ENCODE peak calls at places on chromosome 7, in seven cellular contexts. W, C, S, R, U, A and T are unnamed samples. For H3K4me1, the result is how much of the 10 kb centered on the place peaks cover.

GRCh38 chr7:99079104-99079503 is 64.8 kb downstream of the SMURF1 start:
- DNase-seq in S (peak), W (no peak), A (peak), C (no peak), R (no peak), U (no peak), T (no peak)

GRCh38 chr7:5622746-5623145 is 158.7 kb downstream of the RNF216 start:
- DNase-seq in S (no peak), C (no peak), W (no peak), U (no peak), A (no peak), R (no peak), T (no peak)

GRCh38 chr7:84191842-84192241 is 2.7 kb downstream of the SEMA3A start:
- DNase-seq in C (no peak), S (no peak), U (no peak), W (no peak), R (no peak), A (no peak), T (no peak)

GRCh38 chr7:101717986-101718746 is 89.1 kb upstream of the MYL10 start:
- DNase-seq in U (no peak), A (no peak), S (no peak), W (no peak), R (no peak), C (no peak), T (no peak)

GRCh38 chr7:95550546-95550945 is 45.8 kb downstream of the PDK4 start:
- DNase-seq in S (no peak), W (no peak), R (no peak), A (no peak), U (no peak), C (no peak), T (no peak)

GRCh38 chr7:156082048-156082447 is 269.8 kb upstream of the SHH start:
- DNase-seq in U (no peak), A (no peak), S (no peak), C (no peak), R (no peak), W (no peak), T (no peak)

GRCh38 chr7:12685550-12685949 is 1.9 kb upstream of the ARL4A start:
- DNase-seq in W (no peak), R (no peak), C (peak), U (no peak), A (peak), S (no peak), T (peak)

GRCh38 chr7:93119191-93119905 is 1.6 kb upstream of the SAMD9 start:
- DNase-seq in S (no peak), R (no peak), W (no peak), C (no peak), U (no peak), A (no peak), T (no peak)

GRCh38 chr7:129877146-129877792 is 75.5 kb downstream of the UBE2H start:
- DNase-seq in R (no peak), A (no peak), W (no peak), U (no peak), C (no peak), S (no peak), T (no peak)

DNA sequence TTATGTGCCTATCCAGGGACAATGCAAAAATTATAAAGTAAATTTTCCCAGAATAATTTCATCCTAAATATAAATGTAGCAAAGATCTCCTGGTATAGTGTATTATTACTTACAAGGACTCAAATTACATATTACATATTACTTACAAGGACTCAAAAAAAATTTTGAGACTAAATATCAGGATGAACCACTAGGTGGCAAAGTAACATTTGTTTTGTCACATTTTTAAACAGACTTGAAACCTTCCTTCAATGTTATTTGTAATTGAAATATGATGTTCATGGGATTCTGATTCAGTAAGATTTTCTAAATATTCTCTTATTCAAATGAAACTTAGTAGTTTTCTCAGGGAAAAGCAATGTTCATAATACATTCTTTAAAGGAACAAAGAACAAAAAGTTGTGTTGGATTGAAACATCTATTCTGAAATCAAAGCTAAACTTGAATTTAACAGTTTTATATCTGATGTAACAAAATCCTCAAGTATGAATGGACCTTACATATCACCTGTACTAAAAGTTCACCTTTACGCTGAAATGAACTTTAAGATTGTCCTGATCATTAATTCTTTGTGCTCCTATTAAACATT is 74.3 kb upstream of the GNAI1 start:
- DNase-seq in A (no peak), S (no peak), C (peak), W (no peak), U (no peak), R (no peak), T (no peak)
- TF ChIP-seq CTCF in A (peak), S (peak), C (no peak), W (peak), U (peak), R (peak), T (peak)

GRCh38 chr7:36186841-36187240 is 33.8 kb downstream of the EEPD1 start:
- DNase-seq in R (no peak), S (peak), U (no peak), C (no peak), A (no peak), W (no peak), T (no peak)
- H3K4me1 ChIP-seq in R (under half), S (under half), U (under half), C (under half), A (under half), W (under half), T (under half)

DNA sequence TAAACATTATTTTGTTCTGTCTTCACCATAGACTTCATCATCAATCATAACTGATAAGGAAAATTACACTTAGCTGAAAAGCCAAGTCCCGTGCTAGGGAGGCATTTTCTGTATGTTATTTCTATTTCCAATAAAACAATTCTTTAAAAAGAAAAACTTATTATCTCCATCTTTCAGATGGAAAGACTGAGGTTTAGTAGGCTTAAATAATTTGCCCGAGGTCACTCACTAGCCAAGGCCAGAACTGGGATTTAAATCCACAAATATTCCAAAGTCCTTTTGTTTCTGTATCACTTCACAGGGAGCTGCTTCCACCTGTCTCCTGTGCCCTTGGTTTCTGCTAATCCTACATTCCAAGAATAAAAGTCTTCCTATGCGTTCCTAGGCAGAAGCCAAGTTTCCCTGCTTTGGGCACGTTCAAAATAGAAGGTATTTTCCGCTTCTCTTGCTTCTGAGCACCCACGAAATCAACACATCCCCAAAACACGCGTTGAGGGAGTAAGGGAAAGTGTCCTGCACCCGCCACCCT is 720 bp downstream of the CPVL start:
- DNase-seq in R (no peak), U (no peak), A (no peak), W (no peak), S (no peak), C (peak), T (no peak)
- H3K4me3 ChIP-seq in R (no peak), U (peak), A (no peak), W (peak), S (peak), C (peak), T (no peak)

DNA sequence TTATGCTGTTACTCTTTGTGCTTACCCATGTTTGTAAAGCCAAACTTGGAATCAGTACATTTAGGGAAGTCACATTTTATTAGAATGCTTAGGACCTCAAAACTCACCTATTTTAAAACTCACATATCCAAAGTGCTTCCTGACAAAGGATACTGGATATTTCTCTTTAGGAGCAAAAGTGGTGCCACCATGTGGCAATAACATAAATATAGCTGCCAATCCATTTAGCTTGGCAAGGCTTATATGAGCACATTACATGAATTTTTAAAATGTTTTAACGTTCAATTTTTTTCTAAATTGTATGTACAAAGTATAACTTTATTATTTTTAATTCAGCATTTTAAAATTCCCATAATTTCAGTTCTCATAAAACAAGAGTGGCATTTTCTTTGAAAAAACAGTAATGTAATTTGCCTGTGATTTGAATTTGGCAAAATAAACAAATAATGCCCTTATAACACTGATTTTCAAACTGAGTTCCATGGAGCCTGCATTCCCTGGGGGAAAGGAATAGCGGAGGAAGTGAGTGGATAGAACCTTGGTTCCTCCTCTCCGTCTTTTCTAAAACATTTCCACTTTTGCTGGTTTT is 75.4 kb downstream of the HDAC9 start:
- DNase-seq in C (peak), W (no peak), R (no peak), U (no peak), A (no peak), S (peak), T (no peak)
- TF ChIP-seq CTCF in C (peak), W (peak), R (no peak), U (peak), A (peak), S (peak), T (no peak)

DNA sequence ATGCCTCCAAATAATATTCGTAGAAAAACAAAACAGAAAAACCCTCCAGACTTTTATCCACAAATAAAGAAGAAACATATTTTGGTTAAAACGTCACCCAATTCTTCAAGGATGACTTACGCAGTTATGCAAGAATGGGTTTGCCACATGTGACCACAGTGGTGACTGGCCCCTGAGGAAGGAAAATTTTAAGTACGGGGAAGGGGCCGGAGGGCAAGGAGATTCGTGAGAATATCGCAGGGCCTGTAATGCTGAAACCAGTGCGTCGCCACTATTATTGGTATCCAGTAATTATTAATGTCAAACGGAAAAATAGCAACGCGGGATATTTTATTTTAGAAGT is 552 bp upstream of the MRPS24 start:
- DNase-seq in R (no peak), A (peak), S (no peak), C (peak), W (no peak), U (no peak), T (no peak)
- H3K4me1 ChIP-seq in R (under half), A (under half), S (under half), C (under half), W (under half), U (under half), T (under half)

GRCh38 chr7:196283-196682 is 3.9 kb downstream of the FAM20C start:
- DNase-seq in S (no peak), W (no peak), C (no peak), U (no peak), R (no peak), A (no peak), T (no peak)

GRCh38 chr7:193538-194256 is 1.3 kb downstream of the FAM20C start:
- DNase-seq in R (no peak), W (no peak), U (no peak), A (no peak), S (no peak), C (peak), T (no peak)

GRCh38 chr7:194257-194995 is 2.1 kb downstream of the FAM20C start:
- DNase-seq in U (no peak), W (no peak), R (no peak), C (peak), S (no peak), A (peak), T (no peak)

GRCh38 chr7:195830-196128 is 3.4 kb downstream of the FAM20C start:
- DNase-seq in U (no peak), S (no peak), R (no peak), C (no peak), W (no peak), A (no peak), T (no peak)

DNA sequence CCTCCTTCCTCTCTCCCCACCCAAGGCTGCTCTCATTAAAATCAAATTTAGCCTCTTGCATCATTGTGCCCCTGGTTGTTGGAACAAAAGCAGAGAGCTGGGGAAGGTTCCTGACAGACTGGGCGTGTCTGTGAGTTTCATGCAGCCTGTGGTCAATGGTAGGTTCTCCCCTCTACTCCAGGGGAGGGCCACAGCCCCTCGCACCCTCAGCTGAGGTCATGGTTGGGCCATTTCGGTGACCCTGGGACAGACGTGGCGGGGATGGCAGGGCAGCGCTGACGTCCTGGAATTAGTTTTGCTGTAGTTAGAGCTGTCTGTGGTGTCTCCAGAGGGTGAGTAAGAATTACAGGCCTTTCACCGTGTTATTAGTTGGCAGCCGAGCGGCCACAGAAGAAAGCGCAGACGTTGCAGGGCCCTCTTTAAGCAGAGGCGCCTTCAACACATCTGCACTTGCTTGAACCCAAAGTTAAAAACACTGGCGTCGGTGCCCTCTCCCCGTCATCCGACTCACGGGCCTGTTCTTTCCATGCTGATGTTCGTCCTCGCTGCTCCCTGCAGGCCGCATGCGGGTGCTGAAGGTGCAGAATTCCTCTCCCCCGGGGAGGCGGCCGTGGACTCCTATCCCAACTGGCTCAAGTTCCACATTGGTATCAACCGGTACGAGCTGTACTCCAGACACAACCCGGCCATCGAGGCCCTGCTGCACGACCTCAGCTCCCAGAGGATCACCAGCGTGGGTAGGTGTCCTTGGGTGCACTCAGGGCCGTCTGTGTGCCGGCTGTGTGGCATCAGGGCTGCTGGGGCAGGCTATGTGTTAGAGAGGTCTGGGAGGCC is 2.8 kb downstream of the FAM20C start:
- DNase-seq in C (no peak), S (no peak), U (no peak), A (no peak), W (no peak), R (no peak), T (no peak)
- H3K4me3 ChIP-seq in C (peak), S (peak), U (no peak), A (no peak), W (peak), R (no peak), T (no peak)